ENCODE peak calls at places on chromosomes 2 and 18, in eight cellular contexts. U is KBM-7, A is lung, M is skeletal muscle cell, W is COLO829, O is neural progenitor cell, R is HFFc6, D is endodermal cell. I is an unnamed sample.

GRCh38 chr2:88680266-88680902 is 11.1 kb upstream of the RPIA start:
- DNase-seq in A (no peak), O (no peak), W (no peak), M (no peak), R (no peak), U (no peak), D (no peak), I (no peak)

GRCh38 chr2:28286678-28287077 is 106.0 kb upstream of the FOSL2 start:
- DNase-seq in U (no peak), R (peak; percentile 28), M (no peak), A (no peak), D (no peak), O (no peak), W (no peak), I (no peak)

GRCh38 chr2:20723543-20723942 is 56.6 kb downstream of the GDF7 start:
- DNase-seq in O (no peak), D (no peak), R (peak; percentile 46), W (no peak), U (no peak), M (no peak), A (no peak), I (no peak)

GRCh38 chr18:23300211-23300887 is 152.7 kb upstream of the RIOK3 start:
- DNase-seq in U (no peak), W (no peak), O (no peak), R (no peak), D (peak; percentile 38), A (no peak), M (no peak), I (no peak)

GRCh38 chr2:43104106-43104505 is 122.3 kb downstream of the ZFP36L2 start:
- DNase-seq in U (no peak), R (no peak), W (no peak), O (no peak), A (no peak), M (no peak), D (peak; percentile 11), I (no peak)

GRCh38 chr2:239144713-239144999 is 256.2 kb downstream of the HDAC4 start:
- DNase-seq in A (no peak), M (no peak), R (no peak), U (no peak), W (no peak), D (no peak), O (no peak), I (no peak)

GRCh38 chr18:75070625-75071483 is 138.1 kb downstream of the PTGR3 start:
- DNase-seq in U (peak; percentile 84), M (peak; percentile 48), R (peak; percentile 77), W (peak; percentile 24), D (peak; percentile 56), A (peak; percentile 56), O (no peak), I (no peak)

GRCh38 chr18:11570770-11571169 is 38.6 kb upstream of the SLC35G4 start:
- DNase-seq in M (no peak), U (peak; percentile 15), W (no peak), R (no peak), A (no peak), D (peak; percentile 14), O (no peak), I (no peak)

GRCh38 chr2:128494307-128494639 is 175.6 kb upstream of the HS6ST1 start:
- DNase-seq in O (no peak), D (no peak), R (no peak), W (no peak), M (no peak), U (no peak), A (no peak), I (no peak)

GRCh38 chr2:104563398-104564024 is 290.4 kb upstream of the POU3F3 start:
- DNase-seq in U (no peak), O (no peak), D (no peak), M (no peak), R (no peak), W (no peak), A (no peak), I (no peak)

GRCh38 chr2:143615617-143616016 is 486.4 kb downstream of the ARHGAP15 start:
- DNase-seq in R (no peak), A (no peak), O (no peak), U (no peak), W (peak; percentile 92), M (no peak), D (no peak), I (no peak)

GRCh38 chr2:26609839-26610277 is 31.3 kb downstream of the CIB4 start:
- DNase-seq in A (no peak), U (peak; percentile 61), M (no peak), W (no peak), O (no peak), R (no peak), D (peak; percentile 64), I (peak; percentile 40)

GRCh38 chr2:85324639-85325465 is 2.9 kb downstream of the TGOLN2 start:
- DNase-seq in U (peak; percentile 16), R (no peak), D (no peak), W (no peak), M (no peak), O (no peak), A (no peak), I (no peak)

GRCh38 chr2:27016801-27017325 is 15.9 kb upstream of the TMEM214 start:
- DNase-seq in D (peak; percentile 90), A (no peak), R (peak; percentile 37), O (peak; percentile 87), U (peak; percentile 79), W (peak; percentile 65), M (no peak), I (peak; percentile 23)

GRCh38 chr2:48482774-48483173 is 47.2 kb upstream of the STON1 start:
- DNase-seq in W (peak; percentile 45), A (no peak), R (no peak), U (no peak), O (no peak), M (peak; percentile 12), D (no peak), I (no peak)

GRCh38 chr2:192544371-192544955 is 349.7 kb upstream of the TMEFF2 start:
- DNase-seq in A (no peak), O (no peak), U (no peak), D (no peak), R (no peak), W (no peak), M (no peak), I (no peak)

GRCh38 chr18:23825496-23825895 is 136.2 kb downstream of the LAMA3 start:
- DNase-seq in M (no peak), D (no peak), R (no peak), O (no peak), A (no peak), U (no peak), W (no peak), I (no peak)